ENCODE peak calls at places on chromosomes 7 and 10, in ten cellular contexts. One of them, this sample, is unnamed. For H3K4me1, the result is how much of the 10 kb centered on the place peaks cover.

GRCh38 chr10:35172574-35172973 is 45.9 kb downstream of the CREM start:
- DNase-seq in mammary epithelial cell: no peak
- DNase-seq in stomach: no peak
- DNase-seq in psoas muscle: peak
- DNase-seq in mucosa of descending colon: no peak
- DNase-seq in left lung: no peak
- DNase-seq in fibroblast of lung: peak
- DNase-seq in uterus: peak
- DNase-seq in neural progenitor cell: no peak
- DNase-seq in cardiac muscle cell: peak
- DNase-seq in this sample: peak

GRCh38 chr7:73652541-73652949 is 15.1 kb upstream of the VPS37D start:
- DNase-seq in mammary epithelial cell: no peak
- DNase-seq in stomach: no peak
- DNase-seq in psoas muscle: no peak
- DNase-seq in mucosa of descending colon: peak
- DNase-seq in left lung: no peak
- DNase-seq in fibroblast of lung: no peak
- DNase-seq in uterus: no peak
- DNase-seq in neural progenitor cell: no peak
- DNase-seq in cardiac muscle cell: no peak
- DNase-seq in this sample: no peak

GRCh38 chr7:37643876-37644275 is 39.7 kb upstream of the GPR141 start:
- DNase-seq in mammary epithelial cell: no peak
- DNase-seq in stomach: no peak
- DNase-seq in psoas muscle: no peak
- DNase-seq in mucosa of descending colon: no peak
- DNase-seq in left lung: no peak
- DNase-seq in fibroblast of lung: no peak
- DNase-seq in uterus: no peak
- DNase-seq in neural progenitor cell: peak
- DNase-seq in cardiac muscle cell: no peak
- DNase-seq in this sample: no peak

GRCh38 chr7:151461096-151461941 is 21.4 kb upstream of the CRYGN start:
- DNase-seq in mammary epithelial cell: no peak
- DNase-seq in stomach: no peak
- DNase-seq in psoas muscle: no peak
- DNase-seq in mucosa of descending colon: no peak
- DNase-seq in left lung: no peak
- DNase-seq in fibroblast of lung: peak
- DNase-seq in uterus: peak
- DNase-seq in neural progenitor cell: no peak
- DNase-seq in cardiac muscle cell: no peak
- DNase-seq in this sample: no peak

GRCh38 chr10:20836401-20836800 is 60.7 kb downstream of the NEBL start:
- DNase-seq in mammary epithelial cell: no peak
- DNase-seq in stomach: no peak
- DNase-seq in psoas muscle: no peak
- DNase-seq in mucosa of descending colon: no peak
- DNase-seq in left lung: no peak
- DNase-seq in fibroblast of lung: no peak
- DNase-seq in uterus: no peak
- DNase-seq in neural progenitor cell: no peak
- DNase-seq in cardiac muscle cell: no peak
- DNase-seq in this sample: no peak

GRCh38 chr10:89869180-89869579 is 167.8 kb downstream of the KIF20B start:
- DNase-seq in mammary epithelial cell: no peak
- DNase-seq in stomach: no peak
- DNase-seq in psoas muscle: no peak
- DNase-seq in mucosa of descending colon: no peak
- DNase-seq in left lung: no peak
- DNase-seq in fibroblast of lung: peak
- DNase-seq in uterus: no peak
- DNase-seq in neural progenitor cell: no peak
- DNase-seq in cardiac muscle cell: peak
- DNase-seq in this sample: no peak

GRCh38 chr7:124318716-124319115 is 285.8 kb upstream of the TMEM229A start:
- DNase-seq in mammary epithelial cell: no peak
- DNase-seq in stomach: no peak
- DNase-seq in psoas muscle: no peak
- DNase-seq in mucosa of descending colon: no peak
- DNase-seq in left lung: no peak
- DNase-seq in fibroblast of lung: no peak
- DNase-seq in uterus: no peak
- DNase-seq in neural progenitor cell: no peak
- DNase-seq in cardiac muscle cell: no peak
- DNase-seq in this sample: no peak

GRCh38 chr7:35021445-35021844 is 15.8 kb downstream of the DPY19L1 start:
- DNase-seq in mammary epithelial cell: no peak
- DNase-seq in stomach: no peak
- DNase-seq in psoas muscle: no peak
- DNase-seq in mucosa of descending colon: no peak
- DNase-seq in left lung: no peak
- DNase-seq in fibroblast of lung: no peak
- DNase-seq in uterus: no peak
- DNase-seq in neural progenitor cell: no peak
- DNase-seq in cardiac muscle cell: no peak
- DNase-seq in this sample: no peak

GRCh38 chr10:101040061-101040460 is 9.0 kb downstream of the SFXN3 start:
- DNase-seq in mammary epithelial cell: peak
- DNase-seq in stomach: no peak
- DNase-seq in psoas muscle: no peak
- DNase-seq in mucosa of descending colon: no peak
- DNase-seq in left lung: no peak
- DNase-seq in fibroblast of lung: no peak
- DNase-seq in uterus: no peak
- DNase-seq in neural progenitor cell: no peak
- DNase-seq in cardiac muscle cell: no peak
- DNase-seq in this sample: no peak

GRCh38 chr7:14888904-14889482 is 13.6 kb downstream of the DGKB start:
- DNase-seq in mammary epithelial cell: no peak
- DNase-seq in stomach: no peak
- DNase-seq in psoas muscle: no peak
- DNase-seq in mucosa of descending colon: no peak
- DNase-seq in left lung: no peak
- DNase-seq in fibroblast of lung: peak
- DNase-seq in uterus: no peak
- DNase-seq in neural progenitor cell: no peak
- DNase-seq in cardiac muscle cell: no peak
- DNase-seq in this sample: no peak

DNA sequence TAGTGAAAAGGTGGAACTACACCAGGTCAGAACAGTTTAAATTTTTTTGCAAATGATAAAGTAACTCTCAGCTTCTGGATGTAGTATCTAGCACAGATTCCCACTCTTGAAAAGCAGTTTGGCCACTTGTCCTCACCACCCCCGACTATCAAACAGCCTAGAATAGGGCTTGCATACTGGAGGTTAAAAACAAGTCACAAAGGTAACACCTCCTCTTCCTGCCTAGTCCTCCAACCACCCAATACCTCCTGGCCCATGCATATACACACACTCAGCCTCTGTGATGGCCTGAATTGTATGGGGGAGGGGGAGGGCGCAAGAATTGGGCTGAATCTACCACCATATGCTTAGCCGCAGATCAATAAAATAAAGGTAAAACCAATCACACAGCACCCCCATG is 5.7 kb downstream of the SKAP2 start:
- DNase-seq in mammary epithelial cell: peak
- DNase-seq in stomach: no peak
- DNase-seq in psoas muscle: no peak
- DNase-seq in mucosa of descending colon: peak
- DNase-seq in left lung: no peak
- DNase-seq in fibroblast of lung: no peak
- DNase-seq in uterus: no peak
- DNase-seq in neural progenitor cell: no peak
- DNase-seq in cardiac muscle cell: no peak
- DNase-seq in this sample: no peak
- H3K4me1 ChIP-seq in mammary epithelial cell: under half
- H3K4me1 ChIP-seq in stomach: under half
- H3K4me1 ChIP-seq in psoas muscle: under half
- H3K4me1 ChIP-seq in mucosa of descending colon: under half
- H3K4me1 ChIP-seq in left lung: half or more
- H3K4me1 ChIP-seq in fibroblast of lung: under half
- H3K4me1 ChIP-seq in uterus: under half
- H3K4me1 ChIP-seq in neural progenitor cell: under half
- H3K4me1 ChIP-seq in cardiac muscle cell: under half
- H3K4me1 ChIP-seq in this sample: under half

DNA sequence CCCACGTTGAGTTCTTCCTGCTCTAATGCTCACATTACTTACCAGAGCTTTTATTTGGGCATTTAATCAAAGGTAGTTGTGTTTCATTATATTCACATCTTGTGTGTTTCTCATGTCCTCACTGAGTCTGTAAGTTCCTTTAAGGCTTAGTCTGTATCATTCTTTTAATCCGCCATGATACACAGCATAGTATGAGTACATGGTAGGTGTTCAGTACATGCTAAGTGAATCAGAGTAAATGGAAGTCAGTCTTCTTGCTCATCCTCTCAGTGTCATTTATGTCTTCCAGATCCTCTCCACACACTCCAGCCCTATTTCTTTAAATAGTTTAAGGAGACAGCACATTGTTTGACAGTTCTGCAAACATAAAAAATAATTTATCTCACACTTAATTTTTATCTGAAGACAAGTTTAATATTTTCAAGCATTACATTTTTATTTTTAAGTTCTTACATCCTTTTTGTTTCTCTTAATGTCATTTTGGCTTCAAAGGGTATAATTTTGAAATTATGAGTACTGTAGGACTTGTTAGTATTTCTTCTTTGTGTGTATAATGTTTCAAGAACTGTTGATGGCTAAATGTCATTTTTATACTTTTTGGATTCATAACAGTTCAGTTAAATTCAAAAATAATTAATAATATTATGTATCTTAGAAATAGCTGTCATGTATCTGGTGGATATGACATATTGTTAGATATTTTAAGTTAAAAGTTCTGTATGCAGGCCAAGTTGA is 342.6 kb downstream of the LRMDA start:
- DNase-seq in mammary epithelial cell: no peak
- DNase-seq in stomach: no peak
- DNase-seq in psoas muscle: no peak
- DNase-seq in mucosa of descending colon: no peak
- DNase-seq in left lung: no peak
- DNase-seq in fibroblast of lung: no peak
- DNase-seq in uterus: no peak
- DNase-seq in neural progenitor cell: no peak
- DNase-seq in cardiac muscle cell: no peak
- DNase-seq in this sample: no peak
- TF ChIP-seq CTCF in mammary epithelial cell: no peak
- TF ChIP-seq CTCF in stomach: no peak
- TF ChIP-seq CTCF in psoas muscle: no peak
- TF ChIP-seq CTCF in mucosa of descending colon: no peak
- TF ChIP-seq CTCF in left lung: no peak
- TF ChIP-seq CTCF in fibroblast of lung: no peak
- TF ChIP-seq CTCF in uterus: no peak
- TF ChIP-seq CTCF in neural progenitor cell: no peak
- TF ChIP-seq CTCF in cardiac muscle cell: no peak
- TF ChIP-seq CTCF in this sample: no peak

GRCh38 chr7:100546129-100546867 is 7.3 kb downstream of the AGFG2 start:
- DNase-seq in mammary epithelial cell: no peak
- DNase-seq in stomach: peak
- DNase-seq in psoas muscle: no peak
- DNase-seq in mucosa of descending colon: no peak
- DNase-seq in left lung: no peak
- DNase-seq in fibroblast of lung: peak
- DNase-seq in uterus: no peak
- DNase-seq in neural progenitor cell: no peak
- DNase-seq in cardiac muscle cell: no peak
- DNase-seq in this sample: no peak

GRCh38 chr7:100546868-100547800 is 8.1 kb downstream of the AGFG2 start:
- DNase-seq in mammary epithelial cell: no peak
- DNase-seq in stomach: no peak
- DNase-seq in psoas muscle: no peak
- DNase-seq in mucosa of descending colon: no peak
- DNase-seq in left lung: no peak
- DNase-seq in fibroblast of lung: peak
- DNase-seq in uterus: no peak
- DNase-seq in neural progenitor cell: no peak
- DNase-seq in cardiac muscle cell: no peak
- DNase-seq in this sample: no peak

GRCh38 chr7:100544949-100545635 is 6.1 kb downstream of the AGFG2 start:
- DNase-seq in mammary epithelial cell: peak
- DNase-seq in stomach: peak
- DNase-seq in psoas muscle: no peak
- DNase-seq in mucosa of descending colon: no peak
- DNase-seq in left lung: no peak
- DNase-seq in fibroblast of lung: no peak
- DNase-seq in uterus: no peak
- DNase-seq in neural progenitor cell: no peak
- DNase-seq in cardiac muscle cell: peak
- DNase-seq in this sample: no peak

GRCh38 chr7:100545636-100546128 is 6.7 kb downstream of the AGFG2 start:
- DNase-seq in mammary epithelial cell: peak
- DNase-seq in stomach: no peak
- DNase-seq in psoas muscle: no peak
- DNase-seq in mucosa of descending colon: no peak
- DNase-seq in left lung: no peak
- DNase-seq in fibroblast of lung: peak
- DNase-seq in uterus: peak
- DNase-seq in neural progenitor cell: peak
- DNase-seq in cardiac muscle cell: peak
- DNase-seq in this sample: peak

DNA sequence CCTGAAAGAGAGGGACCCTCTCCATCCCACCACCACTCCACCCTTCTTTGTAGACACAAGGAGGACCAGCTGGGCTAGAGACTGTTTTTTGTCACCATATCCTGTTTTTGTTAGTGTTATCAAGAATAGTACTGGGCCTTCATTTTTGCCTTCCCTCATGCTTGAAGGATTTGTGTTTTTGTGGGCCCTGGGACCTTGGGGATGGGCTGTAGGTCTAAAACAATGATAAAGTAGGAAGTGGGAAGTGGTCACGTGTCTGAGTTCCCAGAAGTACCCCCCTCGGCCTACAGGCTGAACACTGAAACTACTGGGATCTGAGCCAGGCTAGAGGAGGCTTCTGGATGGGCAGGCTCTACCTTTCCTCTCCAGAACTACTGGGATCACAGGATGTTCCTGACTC is 8.9 kb downstream of the AGFG2 start:
- DNase-seq in mammary epithelial cell: no peak
- DNase-seq in stomach: no peak
- DNase-seq in psoas muscle: no peak
- DNase-seq in mucosa of descending colon: no peak
- DNase-seq in left lung: no peak
- DNase-seq in fibroblast of lung: peak
- DNase-seq in uterus: no peak
- DNase-seq in neural progenitor cell: no peak
- DNase-seq in cardiac muscle cell: peak
- DNase-seq in this sample: no peak
- H3K4me1 ChIP-seq in mammary epithelial cell: under half
- H3K4me1 ChIP-seq in stomach: half or more
- H3K4me1 ChIP-seq in psoas muscle: under half
- H3K4me1 ChIP-seq in mucosa of descending colon: under half
- H3K4me1 ChIP-seq in left lung: half or more
- H3K4me1 ChIP-seq in fibroblast of lung: under half
- H3K4me1 ChIP-seq in uterus: under half
- H3K4me1 ChIP-seq in neural progenitor cell: under half
- H3K4me1 ChIP-seq in cardiac muscle cell: under half
- H3K4me1 ChIP-seq in this sample: under half

DNA sequence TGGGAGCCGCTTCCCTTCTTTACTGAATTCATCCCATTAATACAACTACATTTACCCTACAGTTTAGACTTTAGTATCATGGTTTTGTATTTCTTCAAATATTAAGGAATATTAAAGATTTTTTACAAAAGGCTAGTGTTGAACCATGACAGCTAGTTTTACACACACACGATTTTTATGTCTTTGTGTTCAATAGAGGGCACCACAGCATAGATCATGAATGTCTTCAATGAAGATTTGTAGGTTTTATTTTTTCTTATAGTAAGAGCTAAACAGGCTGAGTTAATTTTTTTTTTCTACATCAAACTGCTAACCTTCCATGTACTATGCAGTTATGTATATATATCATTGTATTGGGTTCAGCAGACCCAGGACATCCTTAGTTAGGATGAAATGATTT is 76.9 kb downstream of the SNX10 start:
- DNase-seq in mammary epithelial cell: no peak
- DNase-seq in stomach: no peak
- DNase-seq in psoas muscle: no peak
- DNase-seq in mucosa of descending colon: no peak
- DNase-seq in left lung: no peak
- DNase-seq in fibroblast of lung: no peak
- DNase-seq in uterus: no peak
- DNase-seq in neural progenitor cell: no peak
- DNase-seq in cardiac muscle cell: no peak
- DNase-seq in this sample: no peak
- TF ChIP-seq CTCF in mammary epithelial cell: no peak
- TF ChIP-seq CTCF in stomach: no peak
- TF ChIP-seq CTCF in psoas muscle: no peak
- TF ChIP-seq CTCF in mucosa of descending colon: no peak
- TF ChIP-seq CTCF in left lung: no peak
- TF ChIP-seq CTCF in fibroblast of lung: no peak
- TF ChIP-seq CTCF in uterus: no peak
- TF ChIP-seq CTCF in neural progenitor cell: peak
- TF ChIP-seq CTCF in cardiac muscle cell: no peak
- TF ChIP-seq CTCF in this sample: no peak